ENCODE peak calls at places on chromosomes 7 and 10, in eight cellular contexts. A is fibroblast of mammary gland; E is stimulated activated CD8-positive, alpha-beta memory T cell treated with anti-CD3 and anti-CD28 coated beads, Interleukin-15, amount 100 ng/mL, for 24 hours; L is GM04504; I is GM23248; F is NCI-H1436; S is activated T-cell treated with anti-CD3 and anti-CD28 coated beads, Interleukin-2, amount 50 U/mL, for 4 hours; N is B cell. Z is an unnamed sample.

GRCh38 chr10:65314253-65314652 is 1611.6 kb upstream of the LRRTM3 start:
- DNase-seq in A (no peak), E (no peak), L (no peak), I (no peak), F (no peak), S (no peak), N (no peak), Z (no peak)

GRCh38 chr7:2274666-2275065 is 32.6 kb downstream of the NUDT1 start:
- DNase-seq in A (no peak), E (no peak), L (no peak), I (no peak), F (no peak), S (no peak), N (no peak), Z (no peak)

GRCh38 chr10:34491666-34492065 is 323.4 kb downstream of the PARD3 start:
- DNase-seq in A (no peak), E (no peak), L (no peak), I (no peak), F (no peak), S (no peak), N (no peak), Z (no peak)

GRCh38 chr10:103822795-103823194 is 32.6 kb downstream of the SH3PXD2A start:
- DNase-seq in A (no peak), E (no peak), L (no peak), I (no peak), F (no peak), S (no peak), N (no peak), Z (no peak)

GRCh38 chr10:116809528-116810500 is 39.5 kb upstream of the ENO4 start:
- DNase-seq in A (peak; percentile 5), E (no peak), L (no peak), I (peak; percentile 33), F (peak; percentile 72), S (no peak), N (no peak), Z (no peak)

GRCh38 chr10:59082249-59082648 is 94.2 kb upstream of the PHYHIPL start:
- DNase-seq in A (no peak), E (no peak), L (no peak), I (no peak), F (no peak), S (no peak), N (no peak), Z (no peak)

GRCh38 chr10:86099542-86100334 is 266.9 kb downstream of the GRID1 start:
- DNase-seq in A (no peak), E (no peak), L (no peak), I (no peak), F (no peak), S (no peak), N (no peak), Z (no peak)

GRCh38 chr7:2403718-2404648 is 572 bp downstream of the CHST12 start:
- DNase-seq in A (no peak), E (no peak), L (no peak), I (peak; percentile 72), F (no peak), S (no peak), N (peak; percentile 46), Z (no peak)

GRCh38 chr7:96135241-96135640 is 186.7 kb downstream of the SLC25A13 start:
- DNase-seq in A (no peak), E (no peak), L (no peak), I (no peak), F (no peak), S (no peak), N (no peak), Z (no peak)

GRCh38 chr10:132931258-132931657 is 11.1 kb downstream of the CFAP46 start:
- DNase-seq in A (no peak), E (no peak), L (no peak), I (no peak), F (no peak), S (no peak), N (no peak), Z (no peak)

GRCh38 chr10:125926247-125926646 is 29.9 kb downstream of the FANK1 start:
- DNase-seq in A (no peak), E (no peak), L (no peak), I (no peak), F (no peak), S (no peak), N (no peak), Z (no peak)

GRCh38 chr7:27107391-27107900 is 5.0 kb upstream of the HOXA2 start:
- DNase-seq in A (no peak), E (no peak), L (no peak), I (no peak), F (no peak), S (no peak), N (no peak), Z (no peak)

GRCh38 chr7:33459340-33459751 is 330.0 kb downstream of the BBS9 start:
- DNase-seq in A (peak; percentile 56), E (no peak), L (peak; percentile 44), I (peak; percentile 81), F (peak; percentile 32), S (no peak), N (no peak), Z (peak; percentile 52)

GRCh38 chr10:124057580-124057979 is 35.8 kb downstream of the CHST15 start:
- DNase-seq in A (no peak), E (no peak), L (no peak), I (no peak), F (no peak), S (no peak), N (no peak), Z (no peak)

GRCh38 chr10:80664071-80664680 is 126.5 kb downstream of the SH2D4B start:
- DNase-seq in A (peak; percentile 51), E (no peak), L (peak; percentile 8), I (peak; percentile 69), F (peak; percentile 34), S (peak; percentile 22), N (no peak), Z (no peak)

GRCh38 chr7:135801877-135802276 is 53.3 kb upstream of the FAM180A start:
- DNase-seq in A (no peak), E (no peak), L (no peak), I (no peak), F (no peak), S (no peak), N (no peak), Z (no peak)

GRCh38 chr10:26857991-26858706 is 2.6 kb downstream of the ABI1 start:
- DNase-seq in A (peak; percentile 39), E (no peak), L (no peak), I (peak; percentile 76), F (no peak), S (no peak), N (no peak), Z (no peak)

GRCh38 chr7:104089061-104089460 is 99.6 kb upstream of the RELN start:
- DNase-seq in A (no peak), E (no peak), L (no peak), I (no peak), F (no peak), S (no peak), N (no peak), Z (no peak)

GRCh38 chr10:52318822-52319464 is 4.9 kb downstream of the DKK1 start:
- DNase-seq in A (peak; percentile 97), E (no peak), L (peak; percentile 82), I (peak; percentile 94), F (no peak), S (no peak), N (no peak), Z (peak; percentile 96)

GRCh38 chr7:136869991-136870798 is 1.7 kb downstream of the CHRM2 start:
- DNase-seq in A (no peak), E (no peak), L (no peak), I (peak; percentile 46), F (no peak), S (no peak), N (no peak), Z (no peak)

GRCh38 chr7:36627836-36628235 is 96.5 kb downstream of the AOAH start:
- DNase-seq in A (no peak), E (no peak), L (no peak), I (no peak), F (no peak), S (no peak), N (no peak), Z (no peak)

GRCh38 chr10:71638577-71639411 is 80.8 kb downstream of the C10orf105 start:
- DNase-seq in A (no peak), E (no peak), L (no peak), I (no peak), F (no peak), S (no peak), N (no peak), Z (no peak)

GRCh38 chr7:100826546-100827329 is 585 bp downstream of the EPHB4 start:
- DNase-seq in A (no peak), E (no peak), L (no peak), I (no peak), F (no peak), S (no peak), N (no peak), Z (no peak)

GRCh38 chr7:43454936-43455518 is 127.9 kb upstream of the STK17A start:
- DNase-seq in A (peak; percentile 66), E (no peak), L (no peak), I (peak; percentile 72), F (no peak), S (no peak), N (no peak), Z (no peak)

Z was measured in AG09309.